ENCODE peak calls at places on chromosomes 11 and 22, in ten cellular contexts. One of them, this sample, is unnamed.

GRCh38 chr22:37331034-37331428 is 48.7 kb downstream of the CYTH4 start:
- DNase-seq in cardiac muscle cell: no peak
- DNase-seq in thoracic aorta: no peak
- DNase-seq in right lobe of liver: no peak
- DNase-seq in brain microvascular endothelial cell: peak; percentile 53
- DNase-seq in adipocyte: peak; percentile 48
- DNase-seq in heart right ventricle: no peak
- DNase-seq in keratinocyte: no peak
- DNase-seq in fibroblast of lung: peak; percentile 57
- DNase-seq in lung: no peak
- DNase-seq in this sample: no peak

GRCh38 chr11:59556115-59556882 is 45.0 kb downstream of the OR4D9 start:
- DNase-seq in cardiac muscle cell: peak; percentile 55
- DNase-seq in thoracic aorta: no peak
- DNase-seq in right lobe of liver: no peak
- DNase-seq in brain microvascular endothelial cell: peak; percentile 84
- DNase-seq in adipocyte: peak; percentile 94
- DNase-seq in heart right ventricle: no peak
- DNase-seq in keratinocyte: no peak
- DNase-seq in fibroblast of lung: peak; percentile 89
- DNase-seq in lung: peak; percentile 62
- DNase-seq in this sample: no peak

GRCh38 chr11:62535802-62536201 is 10.8 kb downstream of the AHNAK start:
- DNase-seq in cardiac muscle cell: no peak
- DNase-seq in thoracic aorta: no peak
- DNase-seq in right lobe of liver: peak; percentile 50
- DNase-seq in brain microvascular endothelial cell: no peak
- DNase-seq in adipocyte: no peak
- DNase-seq in heart right ventricle: no peak
- DNase-seq in keratinocyte: no peak
- DNase-seq in fibroblast of lung: no peak
- DNase-seq in lung: no peak
- DNase-seq in this sample: no peak

GRCh38 chr11:117232911-117233409 is 489 bp downstream of the RNF214 start:
- DNase-seq in cardiac muscle cell: peak; percentile 38
- DNase-seq in thoracic aorta: no peak
- DNase-seq in right lobe of liver: peak; percentile 66
- DNase-seq in brain microvascular endothelial cell: no peak
- DNase-seq in adipocyte: peak; percentile 41
- DNase-seq in heart right ventricle: peak; percentile 21
- DNase-seq in keratinocyte: no peak
- DNase-seq in fibroblast of lung: no peak
- DNase-seq in lung: no peak
- DNase-seq in this sample: no peak

GRCh38 chr11:6556139-6556949 is 47.1 kb downstream of the RRP8 start:
- DNase-seq in cardiac muscle cell: no peak
- DNase-seq in thoracic aorta: no peak
- DNase-seq in right lobe of liver: no peak
- DNase-seq in brain microvascular endothelial cell: no peak
- DNase-seq in adipocyte: no peak
- DNase-seq in heart right ventricle: no peak
- DNase-seq in keratinocyte: no peak
- DNase-seq in fibroblast of lung: no peak
- DNase-seq in lung: no peak
- DNase-seq in this sample: no peak

GRCh38 chr22:43126506-43127165 is 16.1 kb downstream of the BIK start:
- DNase-seq in cardiac muscle cell: no peak
- DNase-seq in thoracic aorta: no peak
- DNase-seq in right lobe of liver: no peak
- DNase-seq in brain microvascular endothelial cell: peak; percentile 79
- DNase-seq in adipocyte: peak; percentile 67
- DNase-seq in heart right ventricle: no peak
- DNase-seq in keratinocyte: peak; percentile 89
- DNase-seq in fibroblast of lung: peak; percentile 48
- DNase-seq in lung: no peak
- DNase-seq in this sample: peak; percentile 35

GRCh38 chr11:117898059-117898458 is 21.6 kb upstream of the FXYD6 start:
- DNase-seq in cardiac muscle cell: no peak
- DNase-seq in thoracic aorta: no peak
- DNase-seq in right lobe of liver: no peak
- DNase-seq in brain microvascular endothelial cell: no peak
- DNase-seq in adipocyte: no peak
- DNase-seq in heart right ventricle: no peak
- DNase-seq in keratinocyte: no peak
- DNase-seq in fibroblast of lung: no peak
- DNase-seq in lung: no peak
- DNase-seq in this sample: no peak

GRCh38 chr11:95432714-95433503 is 201.9 kb upstream of the SESN3 start:
- DNase-seq in cardiac muscle cell: no peak
- DNase-seq in thoracic aorta: no peak
- DNase-seq in right lobe of liver: no peak
- DNase-seq in brain microvascular endothelial cell: no peak
- DNase-seq in adipocyte: no peak
- DNase-seq in heart right ventricle: no peak
- DNase-seq in keratinocyte: no peak
- DNase-seq in fibroblast of lung: no peak
- DNase-seq in lung: no peak
- DNase-seq in this sample: no peak

GRCh38 chr11:76759092-76759491 is 24.1 kb upstream of the TSKU start:
- DNase-seq in cardiac muscle cell: no peak
- DNase-seq in thoracic aorta: no peak
- DNase-seq in right lobe of liver: no peak
- DNase-seq in brain microvascular endothelial cell: no peak
- DNase-seq in adipocyte: no peak
- DNase-seq in heart right ventricle: no peak
- DNase-seq in keratinocyte: no peak
- DNase-seq in fibroblast of lung: no peak
- DNase-seq in lung: no peak
- DNase-seq in this sample: no peak

GRCh38 chr11:21180194-21180593 is 510.8 kb downstream of the NELL1 start:
- DNase-seq in cardiac muscle cell: no peak
- DNase-seq in thoracic aorta: no peak
- DNase-seq in right lobe of liver: no peak
- DNase-seq in brain microvascular endothelial cell: no peak
- DNase-seq in adipocyte: no peak
- DNase-seq in heart right ventricle: no peak
- DNase-seq in keratinocyte: no peak
- DNase-seq in fibroblast of lung: no peak
- DNase-seq in lung: no peak
- DNase-seq in this sample: no peak

GRCh38 chr11:66956689-66957290 is 1.4 kb downstream of the PC start:
- DNase-seq in cardiac muscle cell: peak; percentile 28
- DNase-seq in thoracic aorta: no peak
- DNase-seq in right lobe of liver: peak; percentile 63
- DNase-seq in brain microvascular endothelial cell: peak; percentile 75
- DNase-seq in adipocyte: peak; percentile 60
- DNase-seq in heart right ventricle: no peak
- DNase-seq in keratinocyte: no peak
- DNase-seq in fibroblast of lung: peak; percentile 77
- DNase-seq in lung: no peak
- DNase-seq in this sample: no peak
- H3K4me3 ChIP-seq in cardiac muscle cell: no peak overlapping the region
- H3K4me3 ChIP-seq in thoracic aorta: no peak overlapping the region
- H3K4me3 ChIP-seq in right lobe of liver: peak overlapping the region; percentile 60
- H3K4me3 ChIP-seq in brain microvascular endothelial cell: no peak overlapping the region
- H3K4me3 ChIP-seq in adipocyte: peak overlapping the region; percentile 84
- H3K4me3 ChIP-seq in heart right ventricle: no peak overlapping the region
- H3K4me3 ChIP-seq in keratinocyte: no peak overlapping the region
- H3K4me3 ChIP-seq in fibroblast of lung: peak overlapping the region; percentile 24
- H3K4me3 ChIP-seq in lung: no peak overlapping the region
- H3K4me3 ChIP-seq in this sample: no peak overlapping the region

DNA sequence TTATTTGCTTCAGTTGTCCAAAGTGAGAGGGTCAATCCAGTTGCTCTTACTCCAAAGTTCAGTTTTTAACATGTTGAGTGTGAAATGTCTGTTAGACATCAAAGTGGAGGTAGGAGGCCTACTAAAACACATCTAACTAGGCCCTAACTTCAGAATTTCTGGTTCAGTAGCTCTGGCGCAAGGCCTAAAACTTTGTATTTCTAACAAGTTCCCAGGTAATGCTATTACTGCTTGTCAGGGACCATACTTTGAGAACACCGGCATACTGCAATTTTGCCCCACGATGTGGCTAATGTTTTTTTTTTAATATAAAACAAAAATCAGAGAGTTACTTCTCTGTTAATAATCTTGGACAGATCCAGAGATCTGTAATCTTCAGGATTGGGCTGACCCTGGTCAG is 72.4 kb upstream of the LRRC55 start:
- DNase-seq in cardiac muscle cell: no peak
- DNase-seq in thoracic aorta: no peak
- DNase-seq in right lobe of liver: no peak
- DNase-seq in brain microvascular endothelial cell: no peak
- DNase-seq in adipocyte: no peak
- DNase-seq in heart right ventricle: no peak
- DNase-seq in keratinocyte: no peak
- DNase-seq in fibroblast of lung: no peak
- DNase-seq in lung: no peak
- DNase-seq in this sample: no peak
- H3K27me3 ChIP-seq in cardiac muscle cell: no peaks in the 10 kb centered on the region
- H3K27me3 ChIP-seq in thoracic aorta: no peaks in the 10 kb centered on the region
- H3K27me3 ChIP-seq in right lobe of liver: no peaks in the 10 kb centered on the region
- H3K27me3 ChIP-seq in brain microvascular endothelial cell: no peaks in the 10 kb centered on the region
- H3K27me3 ChIP-seq in adipocyte: peaks cover 5% of the 10 kb centered on the region
- H3K27me3 ChIP-seq in heart right ventricle: no peaks in the 10 kb centered on the region
- H3K27me3 ChIP-seq in keratinocyte: no peaks in the 10 kb centered on the region
- H3K27me3 ChIP-seq in fibroblast of lung: no peaks in the 10 kb centered on the region
- H3K27me3 ChIP-seq in lung: no peaks in the 10 kb centered on the region
- H3K27me3 ChIP-seq in this sample: peaks cover 2% of the 10 kb centered on the region

GRCh38 chr11:86591631-86592030 is 80.8 kb downstream of the ME3 start:
- DNase-seq in cardiac muscle cell: no peak
- DNase-seq in thoracic aorta: no peak
- DNase-seq in right lobe of liver: no peak
- DNase-seq in brain microvascular endothelial cell: peak; percentile 66
- DNase-seq in adipocyte: no peak
- DNase-seq in heart right ventricle: no peak
- DNase-seq in keratinocyte: no peak
- DNase-seq in fibroblast of lung: no peak
- DNase-seq in lung: no peak
- DNase-seq in this sample: no peak
- H3K36me3 ChIP-seq in cardiac muscle cell: no peaks in the 10 kb centered on the region
- H3K36me3 ChIP-seq in thoracic aorta: no peaks in the 10 kb centered on the region
- H3K36me3 ChIP-seq in right lobe of liver: no peaks in the 10 kb centered on the region
- H3K36me3 ChIP-seq in brain microvascular endothelial cell: no peaks in the 10 kb centered on the region
- H3K36me3 ChIP-seq in adipocyte: no peaks in the 10 kb centered on the region
- H3K36me3 ChIP-seq in heart right ventricle: no peaks in the 10 kb centered on the region
- H3K36me3 ChIP-seq in keratinocyte: no peaks in the 10 kb centered on the region
- H3K36me3 ChIP-seq in fibroblast of lung: no peaks in the 10 kb centered on the region
- H3K36me3 ChIP-seq in lung: no peaks in the 10 kb centered on the region
- H3K36me3 ChIP-seq in this sample: no peaks in the 10 kb centered on the region

DNA sequence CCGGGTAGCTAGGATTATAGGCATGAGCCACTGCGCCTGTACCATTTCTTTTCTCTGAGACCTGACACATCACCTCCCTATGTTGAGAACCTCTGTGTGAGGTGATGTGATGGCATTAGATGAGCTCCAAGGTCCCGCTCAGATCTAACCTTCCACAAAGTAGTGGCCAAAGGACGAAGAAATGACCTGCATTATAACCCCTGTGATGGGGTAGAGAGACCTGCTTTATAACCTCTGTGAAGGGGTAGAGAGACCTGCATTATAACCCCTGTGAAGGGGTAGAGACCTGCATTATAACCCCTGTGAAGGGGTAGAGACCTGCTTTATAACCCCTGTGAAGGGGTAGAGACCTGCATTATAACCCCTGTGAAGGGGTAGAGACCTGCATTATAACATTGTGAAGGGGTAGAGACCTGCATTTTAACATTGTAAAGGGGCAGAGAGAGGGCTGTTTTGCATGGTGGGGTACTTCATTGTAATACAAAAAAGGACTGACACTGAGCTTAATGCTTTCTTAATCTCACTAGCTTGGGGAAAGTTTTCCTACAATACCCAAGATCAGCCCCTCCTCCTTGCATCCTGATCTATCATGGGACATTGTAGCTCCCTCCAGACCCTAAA is 8.5 kb downstream of the MIEF1 start:
- DNase-seq in cardiac muscle cell: no peak
- DNase-seq in thoracic aorta: no peak
- DNase-seq in right lobe of liver: no peak
- DNase-seq in brain microvascular endothelial cell: no peak
- DNase-seq in adipocyte: no peak
- DNase-seq in heart right ventricle: no peak
- DNase-seq in keratinocyte: no peak
- DNase-seq in fibroblast of lung: no peak
- DNase-seq in lung: no peak
- DNase-seq in this sample: no peak
- H3K4me3 ChIP-seq in cardiac muscle cell: no peak overlapping the region
- H3K4me3 ChIP-seq in thoracic aorta: no peak overlapping the region
- H3K4me3 ChIP-seq in right lobe of liver: no peak overlapping the region
- H3K4me3 ChIP-seq in brain microvascular endothelial cell: no peak overlapping the region
- H3K4me3 ChIP-seq in adipocyte: no peak overlapping the region
- H3K4me3 ChIP-seq in heart right ventricle: no peak overlapping the region
- H3K4me3 ChIP-seq in keratinocyte: no peak overlapping the region
- H3K4me3 ChIP-seq in fibroblast of lung: no peak overlapping the region
- H3K4me3 ChIP-seq in lung: no peak overlapping the region
- H3K4me3 ChIP-seq in this sample: no peak overlapping the region

GRCh38 chr11:19040051-19040450 is 20.5 kb downstream of the MRGPRX2 start:
- DNase-seq in cardiac muscle cell: no peak
- DNase-seq in thoracic aorta: no peak
- DNase-seq in right lobe of liver: peak; percentile 40
- DNase-seq in brain microvascular endothelial cell: no peak
- DNase-seq in adipocyte: no peak
- DNase-seq in heart right ventricle: no peak
- DNase-seq in keratinocyte: no peak
- DNase-seq in fibroblast of lung: no peak
- DNase-seq in lung: no peak
- DNase-seq in this sample: no peak
- H3K27me3 ChIP-seq in cardiac muscle cell: peaks cover 1% of the 10 kb centered on the region
- H3K27me3 ChIP-seq in thoracic aorta: no peaks in the 10 kb centered on the region
- H3K27me3 ChIP-seq in right lobe of liver: no peaks in the 10 kb centered on the region
- H3K27me3 ChIP-seq in brain microvascular endothelial cell: no peaks in the 10 kb centered on the region
- H3K27me3 ChIP-seq in adipocyte: peaks cover 14% of the 10 kb centered on the region
- H3K27me3 ChIP-seq in heart right ventricle: no peaks in the 10 kb centered on the region
- H3K27me3 ChIP-seq in keratinocyte: peaks cover 10% of the 10 kb centered on the region
- H3K27me3 ChIP-seq in fibroblast of lung: no peaks in the 10 kb centered on the region
- H3K27me3 ChIP-seq in lung: no peaks in the 10 kb centered on the region
- H3K27me3 ChIP-seq in this sample: no peaks in the 10 kb centered on the region

DNA sequence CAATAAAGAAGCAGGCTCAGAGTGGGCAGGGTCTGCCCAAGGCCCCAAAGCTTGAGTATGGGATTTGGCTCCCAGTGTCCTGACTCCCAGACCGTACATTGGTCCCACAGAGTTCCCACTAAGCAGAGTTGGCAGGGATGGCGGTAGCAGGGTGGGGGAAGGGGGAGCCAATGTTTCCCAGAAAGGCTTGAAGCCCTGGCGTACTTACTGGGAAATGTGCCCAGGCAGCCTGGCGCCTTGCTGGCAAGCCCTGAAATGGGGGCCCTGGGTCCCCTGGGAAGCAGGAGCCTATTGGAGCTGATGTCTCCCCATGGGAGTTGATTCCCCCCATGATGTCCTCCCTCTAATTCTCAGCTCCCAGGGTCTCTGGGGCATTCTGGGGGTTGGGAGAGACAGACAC is 9.3 kb downstream of the ARHGEF17 start:
- DNase-seq in cardiac muscle cell: no peak
- DNase-seq in thoracic aorta: peak; percentile 76
- DNase-seq in right lobe of liver: no peak
- DNase-seq in brain microvascular endothelial cell: no peak
- DNase-seq in adipocyte: no peak
- DNase-seq in heart right ventricle: peak; percentile 81
- DNase-seq in keratinocyte: no peak
- DNase-seq in fibroblast of lung: no peak
- DNase-seq in lung: peak; percentile 61
- DNase-seq in this sample: no peak
- H3K36me3 ChIP-seq in cardiac muscle cell: no peaks in the 10 kb centered on the region
- H3K36me3 ChIP-seq in thoracic aorta: no peaks in the 10 kb centered on the region
- H3K36me3 ChIP-seq in right lobe of liver: no peaks in the 10 kb centered on the region
- H3K36me3 ChIP-seq in brain microvascular endothelial cell: peaks cover 2% of the 10 kb centered on the region
- H3K36me3 ChIP-seq in adipocyte: no peaks in the 10 kb centered on the region
- H3K36me3 ChIP-seq in heart right ventricle: no peaks in the 10 kb centered on the region
- H3K36me3 ChIP-seq in keratinocyte: peaks cover 3% of the 10 kb centered on the region
- H3K36me3 ChIP-seq in fibroblast of lung: peaks cover 4% of the 10 kb centered on the region
- H3K36me3 ChIP-seq in lung: no peaks in the 10 kb centered on the region
- H3K36me3 ChIP-seq in this sample: peaks cover 11% of the 10 kb centered on the region

This sample was measured in BJ.